ENCODE peak calls at places on chromosomes 6 and 20, in six cellular contexts. W is transverse colon, H is prostate gland, G is spleen, F is A549, K is stomach. O is an unnamed sample.

GRCh38 chr6:109441069-109441816 is 719 bp downstream of the SMPD2 start:
- DNase-seq in W (peak), H (peak), G (peak), F (peak), K (peak), O (peak)

GRCh38 chr6:164344801-164345291 is 930.3 kb downstream of the QKI start:
- DNase-seq in W (no peak), H (no peak), G (no peak), F (no peak), K (no peak), O (peak)

GRCh38 chr6:158031445-158032353 is 50.0 kb downstream of the SYNJ2 start:
- DNase-seq in W (peak), H (no peak), G (no peak), F (peak), K (peak), O (peak)

GRCh38 chr6:108589244-108589730 is 28.6 kb downstream of the FOXO3 start:
- DNase-seq in W (peak), H (peak), G (peak), F (peak), K (peak), O (peak)

GRCh38 chr20:63260943-63261807 is 6.9 kb upstream of the NKAIN4 start:
- DNase-seq in W (no peak), H (no peak), G (no peak), F (no peak), K (no peak), O (no peak)

GRCh38 chr6:142953373-142954273 is 8.6 kb upstream of the HIVEP2 start:
- DNase-seq in W (no peak), H (no peak), G (no peak), F (no peak), K (no peak), O (no peak)

GRCh38 chr6:34178361-34179105 is 32.6 kb upstream of the GRM4 start:
- DNase-seq in W (no peak), H (no peak), G (no peak), F (no peak), K (peak), O (no peak)

GRCh38 chr20:5654557-5654956 is 95.6 kb upstream of the SHLD1 start:
- DNase-seq in W (no peak), H (no peak), G (no peak), F (peak), K (no peak), O (no peak)

GRCh38 chr6:111052171-111052570 is 35.1 kb upstream of the SLC16A10 start:
- DNase-seq in W (no peak), H (no peak), G (no peak), F (peak), K (no peak), O (no peak)

GRCh38 chr6:220736-221475 is 71.4 kb upstream of the DUSP22 start:
- DNase-seq in W (no peak), H (no peak), G (no peak), F (no peak), K (no peak), O (no peak)

GRCh38 chr20:48238326-48238725 is 453.0 kb upstream of the SULF2 start:
- DNase-seq in W (no peak), H (no peak), G (no peak), F (no peak), K (no peak), O (no peak)

GRCh38 chr20:34907616-34908469 is 31.4 kb downstream of the ACSS2 start:
- DNase-seq in W (peak), H (peak), G (no peak), F (peak), K (peak), O (no peak)

GRCh38 chr6:150403458-150404245 is 34.8 kb downstream of the IYD start:
- DNase-seq in W (no peak), H (peak), G (no peak), F (peak), K (no peak), O (no peak)

GRCh38 chr6:26205161-26205624 is 118.0 kb downstream of the HFE start:
- DNase-seq in W (peak), H (peak), G (peak), F (peak), K (peak), O (peak)

GRCh38 chr6:49516147-49516505 is 16.4 kb downstream of the GLYATL3 start:
- DNase-seq in W (no peak), H (no peak), G (no peak), F (no peak), K (no peak), O (no peak)

GRCh38 chr20:64024141-64024990 is 11.6 kb upstream of the C20orf204 start:
- DNase-seq in W (peak), H (no peak), G (no peak), F (no peak), K (no peak), O (no peak)

GRCh38 chr6:36495086-36495485 is 52.2 kb downstream of the STK38 start:
- DNase-seq in W (peak), H (no peak), G (no peak), F (no peak), K (no peak), O (no peak)

GRCh38 chr6:87908978-87909802 is 138.5 kb upstream of the SPACA1 start:
- DNase-seq in W (no peak), H (no peak), G (no peak), F (no peak), K (no peak), O (no peak)

GRCh38 chr6:168348186-168348585 is 28.6 kb upstream of the DACT2 start:
- DNase-seq in W (no peak), H (no peak), G (no peak), F (no peak), K (no peak), O (no peak)

GRCh38 chr20:20495719-20496474 is 128.0 kb downstream of the INSM1 start:
- DNase-seq in W (no peak), H (no peak), G (no peak), F (no peak), K (no peak), O (no peak)

GRCh38 chr6:84027340-84028183 is 6.0 kb upstream of the MRAP2 start:
- DNase-seq in W (peak), H (peak), G (no peak), F (peak), K (peak), O (no peak)

GRCh38 chr6:167501831-167502385 is 177.0 kb downstream of the TTLL2 start:
- DNase-seq in W (peak), H (peak), G (no peak), F (peak), K (peak), O (no peak)

GRCh38 chr6:166957087-166957804 is 896 bp upstream of the RNASET2 start:
- DNase-seq in W (peak), H (peak), G (peak), F (no peak), K (peak), O (peak)

GRCh38 chr6:17851001-17851719 is 136.3 kb downstream of the KIF13A start:
- DNase-seq in W (no peak), H (peak), G (no peak), F (no peak), K (no peak), O (no peak)

GRCh38 chr6:69390125-69390524 is 406.7 kb downstream of the LMBRD1 start:
- DNase-seq in W (no peak), H (no peak), G (no peak), F (no peak), K (no peak), O (no peak)

GRCh38 chr6:111096246-111096645 is 8.9 kb downstream of the SLC16A10 start:
- DNase-seq in W (peak), H (peak), G (no peak), F (no peak), K (peak), O (no peak)

GRCh38 chr6:27078734-27079357 is 168.7 kb upstream of the PRSS16 start:
- DNase-seq in W (peak), H (peak), G (no peak), F (peak), K (peak), O (no peak)

GRCh38 chr6:54267798-54268197 is 40.4 kb upstream of the TINAG start:
- DNase-seq in W (peak), H (peak), G (no peak), F (peak), K (no peak), O (no peak)

GRCh38 chr6:11974089-11974488 is 38.0 kb upstream of the HIVEP1 start:
- DNase-seq in W (no peak), H (no peak), G (no peak), F (no peak), K (no peak), O (no peak)

GRCh38 chr6:37141291-37142046 is 28.5 kb upstream of the PIM1 start:
- DNase-seq in W (no peak), H (no peak), G (no peak), F (no peak), K (no peak), O (no peak)

GRCh38 chr6:104579464-104579863 is 280.3 kb downstream of the HACE1 start:
- DNase-seq in W (no peak), H (no peak), G (no peak), F (no peak), K (no peak), O (no peak)

GRCh38 chr6:80425089-80425823 is 318.8 kb downstream of the BCKDHB start:
- DNase-seq in W (no peak), H (no peak), G (no peak), F (no peak), K (no peak), O (no peak)

GRCh38 chr6:34159844-34160243 is 14.0 kb upstream of the GRM4 start:
- DNase-seq in W (no peak), H (no peak), G (no peak), F (no peak), K (no peak), O (no peak)

GRCh38 chr20:57408131-57408530 is 16.9 kb downstream of the RBM38 start:
- DNase-seq in W (no peak), H (no peak), G (peak), F (no peak), K (no peak), O (peak)

GRCh38 chr6:64920257-64920656 is 786.8 kb downstream of the EYS start:
- DNase-seq in W (no peak), H (no peak), G (no peak), F (no peak), K (no peak), O (no peak)

GRCh38 chr6:139698526-139699182 is 324.2 kb upstream of the CITED2 start:
- DNase-seq in W (peak), H (no peak), G (no peak), F (no peak), K (no peak), O (no peak)

GRCh38 chr20:50113420-50114224 is 672 bp upstream of the UBE2V1 start:
- DNase-seq in W (no peak), H (no peak), G (no peak), F (no peak), K (no peak), O (no peak)

GRCh38 chr6:116561377-116562018 is 7.9 kb downstream of the CALHM4 start:
- DNase-seq in W (peak), H (peak), G (peak), F (peak), K (peak), O (peak)

DNA sequence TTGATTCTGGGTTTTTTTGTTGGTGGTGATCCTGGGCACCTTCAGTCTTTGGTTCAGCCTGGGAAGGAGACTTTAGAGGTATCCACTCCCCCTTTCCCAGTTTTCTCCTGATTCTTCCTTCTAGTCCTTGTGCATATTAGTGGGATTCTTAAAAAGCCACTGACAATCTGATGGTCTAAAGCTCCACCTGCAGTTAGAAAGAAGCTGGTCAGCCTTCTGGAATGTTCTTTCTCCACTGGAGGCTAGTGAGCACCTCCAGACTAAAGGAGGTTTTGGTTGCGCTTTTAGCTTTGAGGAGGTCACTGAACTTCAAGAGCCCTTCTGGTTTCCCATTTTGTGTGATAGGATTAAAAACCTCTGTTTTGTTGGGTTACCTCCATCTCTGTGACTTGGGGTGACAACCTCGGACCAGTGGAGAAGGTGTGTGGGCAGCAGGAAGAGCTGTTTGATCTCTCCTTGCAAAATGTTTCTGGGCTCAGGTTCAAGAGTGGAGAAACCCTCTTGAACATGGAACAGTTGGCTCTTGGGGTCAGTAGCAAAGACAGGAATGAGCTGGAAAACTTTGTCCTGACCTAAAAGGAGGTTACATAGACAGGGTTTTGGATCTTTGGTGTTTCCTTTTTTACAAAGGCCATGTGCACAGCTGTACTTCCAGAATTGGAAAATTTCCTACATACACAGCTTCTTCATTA is 29.0 kb downstream of the JARID2 start:
- DNase-seq in W (no peak), H (no peak), G (no peak), F (no peak), K (no peak), O (no peak)
- TF ChIP-seq CTCF in W (no peak), H (no peak), G (no peak), F (no peak), K (no peak), O (no peak)

GRCh38 chr6:118387921-118388701 is 160.0 kb upstream of the PLN start:
- DNase-seq in W (no peak), H (no peak), G (no peak), F (peak), K (no peak), O (no peak)
- TF ChIP-seq POLR2A in W (no peak), H (no peak), G (no peak), F (no peak), K (no peak), O (no peak)

DNA sequence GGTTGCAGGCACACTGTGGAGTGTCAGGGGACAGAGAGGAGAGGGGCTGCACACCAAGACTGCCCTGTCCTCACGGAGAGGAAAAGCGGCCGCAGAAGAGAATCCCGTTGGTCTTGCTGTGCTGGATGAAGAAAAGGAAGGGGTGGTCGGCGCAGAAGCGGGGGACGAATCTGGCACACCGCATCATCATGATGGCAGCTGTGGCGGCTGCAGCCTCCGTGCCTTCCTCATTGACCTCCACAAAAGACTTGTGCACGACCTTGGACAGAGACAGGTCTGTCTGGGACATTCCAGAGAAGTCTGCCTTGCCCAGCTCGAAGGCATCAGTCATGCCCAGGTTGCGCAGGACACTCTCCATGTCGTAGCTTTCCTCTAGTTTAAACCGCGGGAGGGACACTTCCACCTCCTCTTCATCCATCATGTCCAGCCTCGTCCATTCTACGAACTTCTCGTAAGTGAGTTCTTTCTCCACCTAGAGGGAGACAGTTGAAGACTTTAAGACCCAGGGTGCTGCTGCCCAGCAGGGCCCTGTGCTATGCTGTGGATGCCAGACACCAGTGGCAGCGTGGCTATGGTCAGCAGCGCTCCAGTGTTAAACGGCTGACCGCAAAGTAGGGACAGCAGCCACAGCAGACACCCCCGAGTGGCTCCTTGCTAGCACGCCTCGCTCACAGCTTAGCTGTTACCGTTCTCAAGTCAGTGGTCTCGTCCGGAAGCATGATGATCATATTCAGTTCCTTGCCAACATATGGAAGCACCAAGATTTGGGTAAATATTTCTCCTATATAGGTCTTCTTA is 22.9 kb downstream of the SERPINB6 start:
- DNase-seq in W (no peak), H (no peak), G (peak), F (no peak), K (peak), O (no peak)
- H3K27ac ChIP-seq in W (no peak), H (no peak), G (no peak), F (no peak), K (no peak), O (no peak)

DNA sequence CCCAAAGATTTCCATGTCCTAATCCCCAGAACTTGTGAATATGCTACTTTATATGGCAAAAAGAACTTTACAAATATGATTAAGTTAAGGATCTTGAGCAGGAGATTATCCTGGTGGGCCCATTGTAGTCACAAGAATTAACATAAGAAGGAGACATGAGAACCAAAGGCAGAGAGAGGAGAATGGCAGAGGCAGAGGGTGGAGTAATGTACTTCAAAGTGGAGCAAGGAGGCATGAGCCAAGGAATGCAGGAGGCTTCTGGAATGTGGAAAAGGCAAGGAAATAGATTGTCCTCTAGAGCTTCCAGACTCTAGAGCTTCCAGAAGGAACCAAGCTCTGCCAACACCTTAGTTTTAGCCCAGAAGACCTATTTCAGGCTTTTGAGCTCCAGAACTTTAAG is 147.4 kb downstream of the MOXD1 start:
- DNase-seq in W (no peak), H (no peak), G (no peak), F (no peak), K (no peak), O (no peak)
- TF ChIP-seq CTCF in W (no peak), H (no peak), G (no peak), F (no peak), K (no peak), O (no peak)

DNA sequence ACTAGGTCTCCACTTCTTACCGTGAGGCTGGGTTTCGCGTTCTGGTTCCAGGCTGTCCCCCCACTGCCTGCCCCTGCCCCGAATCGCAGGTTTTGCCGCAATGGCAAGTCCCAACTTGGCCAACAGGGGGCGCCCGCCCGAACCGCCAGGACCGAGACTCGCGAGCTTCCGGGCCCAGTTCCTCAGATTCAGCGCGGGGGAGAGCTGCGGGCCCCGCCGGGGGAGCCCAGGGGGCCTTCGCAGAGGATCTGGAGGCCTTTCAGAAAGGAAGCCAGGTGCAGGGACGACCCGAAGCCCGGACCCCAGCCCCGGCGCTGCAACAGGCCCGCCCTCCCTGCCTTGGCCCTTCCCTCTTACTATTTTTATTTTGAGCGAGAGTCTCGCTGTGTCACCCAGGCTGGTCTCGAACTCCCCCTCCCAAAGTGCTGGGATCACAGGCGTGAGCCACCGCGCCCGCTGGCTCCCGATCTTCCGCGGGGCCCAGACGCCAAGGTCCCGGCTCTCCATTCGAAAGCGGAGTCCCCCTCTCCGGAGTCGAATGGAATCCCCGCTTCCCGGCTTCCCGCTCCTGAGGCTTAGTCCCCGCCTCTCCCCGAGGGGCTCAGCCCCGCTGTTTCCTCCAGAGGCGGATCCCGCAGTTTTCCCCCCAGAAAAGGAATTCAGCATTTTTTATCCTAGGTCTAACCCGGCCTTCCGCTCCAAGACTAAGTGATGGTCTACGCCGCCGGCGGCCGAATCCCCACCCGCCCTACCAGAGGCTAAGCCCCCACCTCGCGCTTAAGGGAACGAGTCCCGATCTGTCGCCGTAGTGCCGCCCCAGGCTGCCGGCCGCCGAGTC is 11.7 kb upstream of the TMC2 start:
- DNase-seq in W (peak), H (peak), G (peak), F (peak), K (peak), O (peak)
- TF ChIP-seq POLR2A in W (peak), H (peak), G (no peak), F (no peak), K (no peak), O (no peak)

O was measured in heart left ventricle.